ENCODE peak calls at places on chromosomes 3 and 15, in four cellular contexts. D is left ventricle myocardium inferior, T is activated B cell treated with CpG ODN at 0.5 μM for 24 hours, R is esophagus muscularis mucosa. W is an unnamed sample.
A peak's percentile ranks its signal among the peaks of the same experiment; 100 is the strongest.

GRCh38 chr15:68414591-68414990 is 17.4 kb downstream of the ITGA11 start:
- DNase-seq in D (no peak), T (no peak), R (peak; percentile 83), W (no peak)

GRCh38 chr3:41726891-41727290 is 235.0 kb downstream of the ULK4 start:
- DNase-seq in D (no peak), T (no peak), R (no peak), W (no peak)

GRCh38 chr15:35170216-35170615 is 85.1 kb upstream of the NANOGP8 start:
- DNase-seq in D (no peak), T (no peak), R (no peak), W (no peak)

GRCh38 chr3:45612138-45612537 is 17.6 kb downstream of the LIMD1 start:
- DNase-seq in D (no peak), T (no peak), R (no peak), W (no peak)

GRCh38 chr3:134373278-134373941 is 837 bp downstream of the AMOTL2 start:
- DNase-seq in D (peak; percentile 86), T (no peak), R (peak; percentile 98), W (peak; percentile 85)

GRCh38 chr3:139202226-139202958 is 141.4 kb upstream of the MRPS22 start:
- DNase-seq in D (no peak), T (no peak), R (peak; percentile 66), W (no peak)

GRCh38 chr15:29124581-29125381 is 144.8 kb downstream of the NSMCE3 start:
- DNase-seq in D (peak; percentile 0), T (no peak), R (no peak), W (no peak)

GRCh38 chr15:90583471-90584252 is 53.9 kb downstream of the CRTC3 start:
- DNase-seq in D (no peak), T (no peak), R (no peak), W (no peak)

GRCh38 chr3:106206165-106206564 is 337.4 kb upstream of the CBLB start:
- DNase-seq in D (no peak), T (no peak), R (no peak), W (no peak)

GRCh38 chr15:43212299-43212698 is 8.5 kb downstream of the EPB42 start:
- DNase-seq in D (no peak), T (no peak), R (no peak), W (no peak)

GRCh38 chr3:169112153-169112892 is 551.2 kb downstream of the MECOM start:
- DNase-seq in D (no peak), T (no peak), R (no peak), W (no peak)

GRCh38 chr15:67085237-67085817 is 19.9 kb downstream of the SMAD3 start:
- DNase-seq in D (no peak), T (no peak), R (no peak), W (no peak)

GRCh38 chr3:163971861-163972260 is 1106.4 kb downstream of the SI start:
- DNase-seq in D (no peak), T (no peak), R (no peak), W (no peak)

GRCh38 chr3:108221403-108221802 is 821 bp downstream of the IFT57 start:
- DNase-seq in D (no peak), T (no peak), R (no peak), W (no peak)

GRCh38 chr3:152399374-152399773 is 130.6 kb downstream of the MBNL1 start:
- DNase-seq in D (no peak), T (no peak), R (no peak), W (no peak)

GRCh38 chr3:152486364-152486763 is 217.6 kb downstream of the MBNL1 start:
- DNase-seq in D (no peak), T (no peak), R (no peak), W (no peak)

GRCh38 chr3:127831723-127832172 is 9.4 kb upstream of the MGLL start:
- DNase-seq in D (peak; percentile 33), T (peak; percentile 32), R (no peak), W (peak; percentile 61)

GRCh38 chr3:188262913-188263683 is 109.1 kb downstream of the LPP start:
- DNase-seq in D (no peak), T (no peak), R (no peak), W (peak; percentile 74)

GRCh38 chr3:16092923-16093322 is 81.6 kb upstream of the GALNT15 start:
- DNase-seq in D (no peak), T (no peak), R (no peak), W (no peak)

GRCh38 chr3:50617911-50618481 is 1.0 kb downstream of the MAPKAPK3 start:
- DNase-seq in D (peak; percentile 73), T (no peak), R (no peak), W (peak; percentile 75)

GRCh38 chr15:95674031-95674430 is 656.5 kb upstream of the NR2F2 start:
- DNase-seq in D (no peak), T (no peak), R (no peak), W (no peak)

GRCh38 chr3:100045696-100046095 is 68.6 kb downstream of the FILIP1L start:
- DNase-seq in D (peak; percentile 76), T (no peak), R (no peak), W (peak; percentile 77)

GRCh38 chr3:57826286-57826951 is 70.3 kb downstream of the SLMAP start:
- DNase-seq in D (no peak), T (no peak), R (no peak), W (no peak)
- TF ChIP-seq CTCF in D (peak; percentile 38), T (no peak), R (peak; percentile 13), W (peak; percentile 13)

DNA sequence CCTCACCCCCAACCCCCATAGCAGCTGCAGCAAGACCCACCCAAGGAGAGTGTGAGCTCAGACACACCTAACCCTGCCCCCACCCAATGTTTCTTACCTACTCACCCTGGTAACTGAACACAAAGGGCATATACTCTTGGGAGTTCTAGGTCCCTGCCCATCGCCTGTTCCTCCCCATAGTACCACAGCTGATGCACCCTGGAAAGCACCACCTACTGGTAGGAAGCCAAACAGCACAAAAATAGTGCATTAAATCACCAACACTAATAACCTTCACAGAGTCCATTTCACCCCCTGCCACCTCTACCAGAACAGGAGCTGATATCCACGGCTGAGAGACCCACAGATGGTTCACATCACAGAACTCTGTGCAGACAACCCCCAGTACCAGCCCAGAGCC is 245.2 kb downstream of the EFHB start:
- DNase-seq in D (no peak), T (no peak), R (no peak), W (no peak)
- TF ChIP-seq CTCF in D (no peak), T (no peak), R (no peak), W (no peak)

GRCh38 chr3:143896486-143896885 is 48.2 kb upstream of the SLC9A9 start:
- DNase-seq in D (no peak), T (no peak), R (no peak), W (no peak)

GRCh38 chr3:143897558-143898305 is 49.5 kb upstream of the SLC9A9 start:
- DNase-seq in D (no peak), T (no peak), R (no peak), W (no peak)

GRCh38 chr3:143901105-143901504 is 52.8 kb upstream of the SLC9A9 start:
- DNase-seq in D (no peak), T (no peak), R (no peak), W (no peak)

GRCh38 chr3:143895805-143896204 is 47.5 kb upstream of the SLC9A9 start:
- DNase-seq in D (no peak), T (no peak), R (no peak), W (no peak)
- TF ChIP-seq CTCF in D (peak; percentile 28), T (peak; percentile 56), R (peak; percentile 32), W (peak; percentile 19)

DNA sequence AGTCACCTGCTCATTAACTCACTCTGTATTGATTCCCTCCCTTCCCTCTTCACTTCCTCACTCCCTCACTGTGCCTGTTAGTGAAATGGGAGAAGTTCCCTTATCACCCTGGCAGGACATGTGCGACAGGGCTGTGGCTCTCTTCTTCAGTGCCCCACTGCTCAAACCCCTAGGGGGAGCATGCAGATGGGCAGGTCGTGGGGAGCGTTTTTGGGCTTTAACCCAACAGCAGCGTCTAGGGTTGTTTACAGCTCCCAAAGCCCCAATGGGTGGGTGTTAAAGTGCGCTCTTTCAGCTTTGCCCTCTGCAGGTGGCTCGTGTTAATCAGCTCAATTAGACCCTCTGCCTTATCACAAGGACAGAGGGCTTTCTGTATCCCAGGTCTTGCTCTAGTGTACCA is 447.8 kb upstream of the PROK2 start:
- DNase-seq in D (no peak), T (no peak), R (no peak), W (no peak)
- TF ChIP-seq CTCF in D (no peak), T (no peak), R (no peak), W (no peak)

GRCh38 chr3:117217837-117218236 is 508.3 kb downstream of the TUSC7 start:
- DNase-seq in D (no peak), T (no peak), R (no peak), W (no peak)

GRCh38 chr3:117219296-117219695 is 509.7 kb downstream of the TUSC7 start:
- DNase-seq in D (no peak), T (no peak), R (no peak), W (no peak)

GRCh38 chr3:117218709-117219108 is 509.1 kb downstream of the TUSC7 start:
- DNase-seq in D (no peak), T (no peak), R (no peak), W (no peak)

DNA sequence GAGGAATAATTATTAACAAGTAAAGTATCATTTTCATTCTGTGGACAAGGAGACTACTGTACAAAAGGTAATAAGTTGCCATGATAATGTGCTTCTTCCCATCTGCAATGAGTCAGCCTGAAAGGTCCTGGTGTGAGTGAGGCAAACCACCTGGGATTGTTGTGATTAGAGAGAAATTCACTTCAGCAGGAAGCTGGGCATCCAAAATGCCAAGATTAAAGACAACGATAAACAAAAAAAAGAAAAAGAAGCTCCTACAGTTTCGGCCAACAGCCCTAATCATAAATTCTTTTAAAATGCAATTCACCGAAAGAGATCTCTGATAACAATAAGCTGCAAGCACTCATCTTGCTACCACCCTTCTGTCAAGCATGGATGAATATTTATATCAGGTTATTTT is 507.8 kb downstream of the TUSC7 start:
- DNase-seq in D (no peak), T (no peak), R (no peak), W (no peak)
- TF ChIP-seq CTCF in D (no peak), T (no peak), R (no peak), W (no peak)

W was measured in psoas muscle.